ENCODE peak calls at places on chromosomes 1 and 21, in eight cellular contexts. T is WERI-Rb-1, X is ovary, H is pancreas, L is right lobe of liver, A is T-helper 17 cell, F is spleen, Y is left ventricle myocardium inferior. D is an unnamed sample.

GRCh38 chr1:67261646-67262045 is 46.0 kb upstream of the IL12RB2 start:
- DNase-seq in T (peak; percentile 18), X (no peak), H (no peak), L (no peak), A (no peak), F (no peak), Y (no peak), D (no peak)

GRCh38 chr1:112337028-112337531 is 58.9 kb upstream of the CTTNBP2NL start:
- DNase-seq in T (peak; percentile 61), X (no peak), H (peak; percentile 49), L (peak; percentile 52), A (no peak), F (no peak), Y (peak; percentile 54), D (no peak)

GRCh38 chr1:53372501-53372951 is 44.7 kb upstream of the LRP8 start:
- DNase-seq in T (peak; percentile 3), X (peak; percentile 4), H (no peak), L (peak; percentile 23), A (no peak), F (peak; percentile 46), Y (no peak), D (no peak)

GRCh38 chr1:228151526-228151925 is 1.8 kb downstream of the GJC2 start:
- DNase-seq in T (no peak), X (peak; percentile 55), H (no peak), L (no peak), A (no peak), F (no peak), Y (peak; percentile 13), D (no peak)

GRCh38 chr21:38156200-38156599 is 100.6 kb upstream of the KCNJ15 start:
- DNase-seq in T (no peak), X (no peak), H (no peak), L (no peak), A (no peak), F (no peak), Y (no peak), D (no peak)

GRCh38 chr21:26489781-26490180 is 83.3 kb downstream of the CYYR1 start:
- DNase-seq in T (no peak), X (no peak), H (no peak), L (no peak), A (no peak), F (no peak), Y (no peak), D (no peak)

GRCh38 chr1:159054427-159054826 is 22.1 kb downstream of the AIM2 start:
- DNase-seq in T (no peak), X (no peak), H (no peak), L (no peak), A (no peak), F (no peak), Y (no peak), D (no peak)

GRCh38 chr1:202880961-202881460 is 7.9 kb downstream of the RABIF start:
- DNase-seq in T (no peak), X (no peak), H (no peak), L (no peak), A (no peak), F (no peak), Y (no peak), D (no peak)

GRCh38 chr1:24112381-24113169 is 640 bp upstream of the MYOM3 start:
- DNase-seq in T (peak; percentile 85), X (peak; percentile 58), H (peak; percentile 67), L (no peak), A (peak; percentile 20), F (peak; percentile 83), Y (peak; percentile 74), D (peak; percentile 66)

GRCh38 chr1:168408531-168409242 is 128.0 kb downstream of the TBX19 start:
- DNase-seq in T (no peak), X (no peak), H (no peak), L (no peak), A (no peak), F (no peak), Y (no peak), D (no peak)

GRCh38 chr1:96524100-96524499 is 197.5 kb upstream of the PTBP2 start:
- DNase-seq in T (no peak), X (no peak), H (no peak), L (no peak), A (no peak), F (no peak), Y (no peak), D (no peak)

GRCh38 chr1:234613128-234613875 is 3.3 kb upstream of the IRF2BP2 start:
- DNase-seq in T (no peak), X (no peak), H (no peak), L (no peak), A (no peak), F (no peak), Y (no peak), D (no peak)

GRCh38 chr1:70401974-70402373 is 9.1 kb upstream of the CTH start:
- DNase-seq in T (no peak), X (no peak), H (no peak), L (no peak), A (no peak), F (no peak), Y (no peak), D (no peak)

GRCh38 chr1:183328371-183328770 is 89.8 kb downstream of the NMNAT2 start:
- DNase-seq in T (no peak), X (no peak), H (no peak), L (no peak), A (no peak), F (no peak), Y (no peak), D (no peak)

GRCh38 chr1:19792237-19793002 is 7.3 kb downstream of the TMCO4 start:
- DNase-seq in T (no peak), X (no peak), H (no peak), L (no peak), A (no peak), F (no peak), Y (no peak), D (no peak)

GRCh38 chr1:52423771-52424170 is 19.4 kb downstream of the PRPF38A start:
- DNase-seq in T (no peak), X (no peak), H (no peak), L (no peak), A (peak; percentile 56), F (peak; percentile 78), Y (no peak), D (no peak)

GRCh38 chr1:213281610-213282316 is 230.7 kb downstream of the RPS6KC1 start:
- DNase-seq in T (no peak), X (no peak), H (no peak), L (no peak), A (no peak), F (no peak), Y (no peak), D (no peak)

DNA sequence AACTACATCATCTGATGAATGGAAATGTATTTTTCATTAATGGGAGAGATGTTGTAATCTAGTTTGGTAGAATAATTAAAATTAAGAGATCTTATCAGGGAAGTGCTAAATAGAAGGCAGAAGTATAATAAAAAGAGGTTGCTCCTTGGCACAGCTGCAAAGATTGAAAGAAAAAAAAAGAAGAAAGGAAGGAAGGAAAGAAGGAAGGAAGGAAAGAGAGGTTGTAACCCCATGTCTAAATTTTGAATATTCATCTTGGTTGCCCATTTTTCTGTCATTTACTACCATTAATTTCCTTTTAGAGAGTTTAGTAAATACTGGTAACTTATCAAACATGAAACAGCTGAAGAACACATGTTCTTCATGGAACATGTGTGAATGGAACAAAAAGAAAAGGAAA is 10.5 kb upstream of the MDM4 start:
- DNase-seq in T (no peak), X (no peak), H (no peak), L (no peak), A (no peak), F (no peak), Y (no peak), D (no peak)
- H3K9me3 ChIP-seq in T (peaks cover 1% of the 10 kb centered on the region), X (no peaks in the 10 kb centered on the region), H (no peaks in the 10 kb centered on the region), L (no peaks in the 10 kb centered on the region), A (no peaks in the 10 kb centered on the region), F (no peaks in the 10 kb centered on the region), Y (no peaks in the 10 kb centered on the region), D (no peaks in the 10 kb centered on the region)

GRCh38 chr1:49318218-49318617 is 541.5 kb upstream of the BEND5 start:
- DNase-seq in T (no peak), X (no peak), H (no peak), L (no peak), A (no peak), F (no peak), Y (no peak), D (no peak)

GRCh38 chr1:49319426-49319963 is 542.8 kb upstream of the BEND5 start:
- DNase-seq in T (no peak), X (no peak), H (no peak), L (no peak), A (no peak), F (no peak), Y (no peak), D (no peak)

DNA sequence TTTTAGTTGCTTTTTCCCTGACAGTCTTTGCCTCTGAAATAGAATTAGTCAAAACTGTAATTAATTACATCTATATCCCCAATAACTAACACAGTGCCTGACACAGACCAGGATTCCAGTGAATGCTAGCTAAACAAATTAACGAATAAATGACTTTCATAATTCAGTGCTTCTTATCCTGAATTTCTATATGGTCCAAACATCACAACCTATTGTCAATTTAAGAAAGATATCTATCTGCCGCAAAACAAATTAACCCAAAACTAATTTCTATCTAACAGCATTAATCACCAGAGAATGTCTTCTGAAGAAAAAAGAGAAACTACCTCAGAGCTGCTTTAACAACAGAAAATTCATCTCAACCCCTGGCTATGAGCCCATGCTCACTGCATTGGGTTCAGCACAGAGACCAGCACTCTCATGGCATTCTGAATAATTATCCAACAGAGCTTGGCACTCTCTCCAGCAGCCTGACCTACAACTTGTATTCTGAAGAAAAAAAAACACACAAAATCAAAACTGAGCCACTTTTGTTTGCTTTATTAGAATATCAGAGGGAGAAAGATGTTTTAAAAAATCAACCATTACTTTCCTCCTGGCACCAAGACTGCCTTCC is 547.3 kb upstream of the BEND5 start:
- DNase-seq in T (no peak), X (no peak), H (peak; percentile 12), L (no peak), A (no peak), F (no peak), Y (no peak), D (no peak)
- H3K9me3 ChIP-seq in T (no peaks in the 10 kb centered on the region), X (no peaks in the 10 kb centered on the region), H (no peaks in the 10 kb centered on the region), L (no peaks in the 10 kb centered on the region), A (no peaks in the 10 kb centered on the region), F (no peaks in the 10 kb centered on the region), Y (no peaks in the 10 kb centered on the region), D (no peaks in the 10 kb centered on the region)

GRCh38 chr21:45715441-45715840 is 71.9 kb downstream of the PCBP3 start:
- DNase-seq in T (no peak), X (no peak), H (no peak), L (no peak), A (no peak), F (no peak), Y (no peak), D (no peak)
- H3K9me3 ChIP-seq in T (peaks cover 7% of the 10 kb centered on the region), X (no peaks in the 10 kb centered on the region), H (no peaks in the 10 kb centered on the region), L (no peaks in the 10 kb centered on the region), A (no peaks in the 10 kb centered on the region), F (peaks cover 24% of the 10 kb centered on the region), Y (peaks cover 38% of the 10 kb centered on the region), D (no peaks in the 10 kb centered on the region)

DNA sequence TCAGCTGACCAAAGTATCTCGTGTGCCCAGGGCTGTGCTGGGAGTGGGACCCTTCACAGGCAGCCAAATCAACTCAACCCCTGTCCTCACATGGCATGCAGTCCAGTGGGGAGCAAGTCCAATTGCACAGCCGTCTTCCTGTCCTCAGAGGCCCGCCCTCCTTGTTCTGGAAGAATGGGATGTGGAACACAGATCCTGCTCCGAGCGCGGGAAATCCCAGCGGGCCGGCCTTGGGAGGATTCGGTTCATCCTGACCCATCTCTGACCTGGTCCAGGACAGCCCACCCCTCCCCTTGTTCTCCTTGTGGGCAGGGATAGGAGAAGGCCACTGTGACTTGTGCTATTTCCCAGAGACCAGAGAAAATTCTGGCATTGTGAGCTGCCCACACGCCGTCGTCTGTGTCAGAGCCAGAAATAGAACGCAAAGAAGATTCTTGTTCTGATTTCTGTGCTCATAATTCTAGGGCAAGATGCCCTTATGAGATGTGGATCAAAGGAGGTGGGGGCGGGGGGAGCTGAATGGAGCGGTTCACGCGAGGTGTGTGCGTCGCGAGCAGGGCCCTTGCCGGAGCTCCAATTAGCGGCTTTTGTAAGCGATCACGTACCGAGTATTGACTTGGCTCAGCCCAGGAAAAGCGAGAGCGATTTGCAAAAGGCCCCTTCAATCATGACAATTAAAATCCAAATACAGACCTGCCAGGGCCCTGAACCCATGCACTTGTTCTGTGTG is 79.2 kb downstream of the AJAP1 start:
- DNase-seq in T (no peak), X (no peak), H (no peak), L (no peak), A (no peak), F (no peak), Y (no peak), D (no peak)
- H3K9me3 ChIP-seq in T (no peaks in the 10 kb centered on the region), X (no peaks in the 10 kb centered on the region), H (no peaks in the 10 kb centered on the region), L (no peaks in the 10 kb centered on the region), A (peaks cover 3% of the 10 kb centered on the region), F (no peaks in the 10 kb centered on the region), Y (no peaks in the 10 kb centered on the region), D (peaks cover 7% of the 10 kb centered on the region)

D was measured in breast epithelium.